ENCODE peak calls at places on chromosomes 6 and 20, in seven cellular contexts. W is activated CD4-positive, alpha-beta memory T cell treated with anti-CD3 and anti-CD28 coated beads for 36 hours; M is NCI-H1436 treated with DMSO at 0.1 percent for 48 hours; U is hepatocyte; B is fibroblast of the aortic adventitia; L is EH; N is CD4-positive, CD25-positive, alpha-beta regulatory T cell. H is an unnamed sample.

GRCh38 chr6:7298113-7298512 is 14.9 kb downstream of the SSR1 start:
- DNase-seq in L (no peak), M (no peak), B (no peak), U (no peak), N (no peak), W (no peak), H (no peak)

GRCh38 chr6:44339301-44339700 is 3.1 kb upstream of the SPATS1 start:
- DNase-seq in B (no peak), L (no peak), W (no peak), M (no peak), U (no peak), N (no peak), H (no peak)

GRCh38 chr20:50515471-50516106 is 5.4 kb downstream of the PTPN1 start:
- DNase-seq in W (no peak), N (no peak), M (no peak), U (no peak), B (no peak), L (no peak), H (no peak)

GRCh38 chr6:162497371-162497770 is 230.2 kb downstream of the PRKN start:
- DNase-seq in B (no peak), U (no peak), L (no peak), N (no peak), M (no peak), W (no peak), H (no peak)

GRCh38 chr6:119273287-119273686 is 76.3 kb downstream of the MAN1A1 start:
- DNase-seq in B (no peak), W (no peak), M (no peak), U (no peak), L (no peak), N (no peak), H (no peak)

GRCh38 chr6:136923116-136923953 is 1.2 kb downstream of the SLC35D3 start:
- DNase-seq in U (peak; percentile 6), L (no peak), M (no peak), N (no peak), B (no peak), W (peak; percentile 36), H (peak; percentile 62)

GRCh38 chr6:29547573-29547972 is 12.0 kb downstream of the UBD start:
- DNase-seq in B (no peak), M (no peak), U (no peak), N (no peak), L (no peak), W (peak; percentile 34), H (no peak)

GRCh38 chr20:47493175-47493953 is 8.3 kb upstream of the NCOA3 start:
- DNase-seq in M (peak; percentile 19), B (peak; percentile 93), U (peak; percentile 82), N (peak; percentile 20), W (peak; percentile 81), L (peak; percentile 84), H (no peak)

GRCh38 chr6:10419749-10420545 is 5.1 kb upstream of the TFAP2A start:
- DNase-seq in U (no peak), N (no peak), L (no peak), W (no peak), M (no peak), B (no peak), H (no peak)

GRCh38 chr6:12963566-12963965 is 247.0 kb downstream of the PHACTR1 start:
- DNase-seq in N (no peak), B (no peak), M (no peak), U (no peak), L (no peak), W (no peak), H (no peak)

GRCh38 chr20:44342240-44342639 is 5.4 kb downstream of the R3HDML start:
- DNase-seq in N (no peak), B (peak; percentile 12), U (no peak), W (no peak), L (peak; percentile 44), M (no peak), H (no peak)

GRCh38 chr20:40648505-40649072 is 40.4 kb downstream of the MAFB start:
- DNase-seq in N (no peak), B (no peak), U (peak; percentile 25), M (no peak), W (no peak), L (no peak), H (no peak)

GRCh38 chr6:138570716-138571020 is 71.4 kb upstream of the NHSL1 start:
- DNase-seq in L (no peak), N (no peak), W (no peak), B (peak; percentile 52), U (no peak), M (no peak), H (no peak)

GRCh38 chr6:136720045-136720760 is 72.1 kb downstream of the MAP3K5 start:
- DNase-seq in M (no peak), B (no peak), U (no peak), N (no peak), W (peak; percentile 31), L (no peak), H (no peak)

GRCh38 chr20:57891067-57891466 is 181.3 kb upstream of the PMEPA1 start:
- DNase-seq in M (no peak), W (no peak), N (no peak), B (no peak), L (no peak), U (no peak), H (no peak)